ENCODE peak calls at places on chromosomes 2 and 18, in ten cellular contexts. Y is pancreas; S is HFFc6; R is substantia nigra; V is choroid plexus epithelial cell; H is stimulated activated effector memory CD8-positive, alpha-beta T cell treated with anti-CD3 and anti-CD28 coated beads, Interleukin-12 subunit alpha, Interleukin-12 subunit beta, amount 100 ng/mL, for 72 hours; E is activated CD4-positive, alpha-beta T cell treated with anti-CD3 and anti-CD28 coated beads for 24 hours; O is activated naive CD4-positive, alpha-beta T cell treated with anti-CD3 and anti-CD28 coated beads, Interleukin-2, amount 50 U/mL, for 72 hours; C is kidney glomerular epithelial cell; K is GM03348. N is an unnamed sample.

GRCh38 chr2:127859712-127860085 is 1.7 kb upstream of the POLR2D start:
- DNase-seq in Y (peak), S (no peak), R (no peak), V (peak), H (peak), E (peak), O (no peak), C (no peak), K (no peak), N (peak)

GRCh38 chr2:177984739-177985138 is 87.8 kb downstream of the PDE11A start:
- DNase-seq in Y (no peak), S (peak), R (no peak), V (peak), H (no peak), E (no peak), O (no peak), C (peak), K (no peak), N (no peak)

GRCh38 chr18:79480171-79480981 is 84.6 kb downstream of the NFATC1 start:
- DNase-seq in Y (peak), S (no peak), R (no peak), V (no peak), H (no peak), E (no peak), O (peak), C (no peak), K (no peak), N (no peak)

GRCh38 chr2:10375570-10376266 is 72.4 kb downstream of the ODC1 start:
- DNase-seq in Y (no peak), S (no peak), R (no peak), V (no peak), H (no peak), E (no peak), O (no peak), C (no peak), K (no peak), N (no peak)

GRCh38 chr2:55146266-55146665 is 85.8 kb downstream of the CLHC1 start:
- DNase-seq in Y (no peak), S (no peak), R (no peak), V (no peak), H (no peak), E (no peak), O (no peak), C (no peak), K (no peak), N (no peak)

GRCh38 chr2:96547751-96548161 is 11.2 kb downstream of the ARID5A start:
- DNase-seq in Y (no peak), S (peak), R (no peak), V (peak), H (no peak), E (no peak), O (no peak), C (no peak), K (no peak), N (no peak)

GRCh38 chr2:235803028-235803427 is 309.2 kb downstream of the AGAP1 start:
- DNase-seq in Y (no peak), S (no peak), R (no peak), V (peak), H (no peak), E (no peak), O (no peak), C (no peak), K (no peak), N (no peak)

GRCh38 chr2:129548880-129549279 is 430.6 kb upstream of the RAB6C start:
- DNase-seq in Y (no peak), S (no peak), R (no peak), V (no peak), H (no peak), E (no peak), O (no peak), C (no peak), K (no peak), N (no peak)

GRCh38 chr18:73719611-73720010 is 428.0 kb downstream of the FBXO15 start:
- DNase-seq in Y (no peak), S (no peak), R (no peak), V (no peak), H (no peak), E (no peak), O (no peak), C (peak), K (no peak), N (no peak)

GRCh38 chr2:207491954-207492353 is 37.8 kb upstream of the CREB1 start:
- DNase-seq in Y (no peak), S (no peak), R (no peak), V (no peak), H (no peak), E (no peak), O (no peak), C (no peak), K (no peak), N (no peak)

GRCh38 chr2:9140570-9141378 is 65.8 kb upstream of the ASAP2 start:
- DNase-seq in Y (no peak), S (peak), R (no peak), V (peak), H (no peak), E (no peak), O (no peak), C (no peak), K (peak), N (no peak)

GRCh38 chr2:240379089-240379636 is 56.3 kb upstream of the GPC1 start:
- DNase-seq in Y (peak), S (no peak), R (no peak), V (no peak), H (no peak), E (no peak), O (no peak), C (no peak), K (no peak), N (no peak)

GRCh38 chr2:231241755-231242507 is 43.5 kb downstream of the ARMC9 start:
- DNase-seq in Y (no peak), S (no peak), R (no peak), V (peak), H (no peak), E (no peak), O (no peak), C (no peak), K (peak), N (no peak)

GRCh38 chr2:70044290-70045040 is 42.8 kb upstream of the PCBP1 start:
- DNase-seq in Y (peak), S (no peak), R (no peak), V (no peak), H (no peak), E (no peak), O (no peak), C (no peak), K (no peak), N (no peak)

GRCh38 chr2:133264951-133265949 is 303.0 kb downstream of the NCKAP5 start:
- DNase-seq in Y (peak), S (no peak), R (peak), V (no peak), H (no peak), E (no peak), O (no peak), C (no peak), K (no peak), N (peak)

GRCh38 chr2:120854766-120855530 is 119.3 kb downstream of the GLI2 start:
- DNase-seq in Y (no peak), S (no peak), R (no peak), V (no peak), H (no peak), E (no peak), O (no peak), C (no peak), K (no peak), N (no peak)

GRCh38 chr18:48529796-48530195 is 9.0 kb upstream of the CTIF start:
- DNase-seq in Y (no peak), S (peak), R (no peak), V (peak), H (no peak), E (no peak), O (no peak), C (peak), K (peak), N (no peak)

GRCh38 chr18:23301971-23302370 is 151.1 kb upstream of the RIOK3 start:
- DNase-seq in Y (no peak), S (no peak), R (no peak), V (no peak), H (no peak), E (no peak), O (no peak), C (no peak), K (no peak), N (no peak)

GRCh38 chr18:75473316-75473715 is 45.8 kb upstream of the SMIM21 start:
- DNase-seq in Y (no peak), S (no peak), R (no peak), V (no peak), H (no peak), E (no peak), O (no peak), C (no peak), K (no peak), N (no peak)

GRCh38 chr2:72214429-72215143 is 66.9 kb upstream of the CYP26B1 start:
- DNase-seq in Y (no peak), S (peak), R (no peak), V (peak), H (no peak), E (no peak), O (no peak), C (peak), K (peak), N (no peak)

GRCh38 chr2:127049927-127050802 is 56.8 kb downstream of the BIN1 start:
- DNase-seq in Y (peak), S (no peak), R (no peak), V (peak), H (peak), E (peak), O (peak), C (peak), K (peak), N (peak)

GRCh38 chr2:68791914-68792313 is 57.3 kb downstream of the ARHGAP25 start:
- DNase-seq in Y (no peak), S (no peak), R (no peak), V (no peak), H (no peak), E (no peak), O (no peak), C (no peak), K (no peak), N (no peak)

GRCh38 chr2:67322361-67323001 is 74.7 kb upstream of the ETAA1 start:
- DNase-seq in Y (peak), S (peak), R (no peak), V (peak), H (no peak), E (no peak), O (no peak), C (peak), K (peak), N (no peak)

GRCh38 chr2:120833127-120833675 is 97.5 kb downstream of the GLI2 start:
- DNase-seq in Y (no peak), S (no peak), R (no peak), V (no peak), H (no peak), E (no peak), O (no peak), C (no peak), K (no peak), N (no peak)

GRCh38 chr2:18251486-18251885 is 309.0 kb downstream of the RDH14 start:
- DNase-seq in Y (no peak), S (no peak), R (no peak), V (no peak), H (no peak), E (no peak), O (no peak), C (no peak), K (no peak), N (no peak)

GRCh38 chr2:12715878-12716249 is 872 bp upstream of the TRIB2 start:
- DNase-seq in Y (peak), S (peak), R (peak), V (peak), H (peak), E (peak), O (peak), C (peak), K (peak), N (no peak)

GRCh38 chr18:45549296-45549695 is 66.0 kb upstream of the SLC14A2 start:
- DNase-seq in Y (no peak), S (no peak), R (no peak), V (no peak), H (no peak), E (no peak), O (no peak), C (no peak), K (no peak), N (no peak)

GRCh38 chr18:8607776-8608682 is 1.2 kb upstream of the RAB12 start:
- DNase-seq in Y (no peak), S (no peak), R (no peak), V (peak), H (no peak), E (no peak), O (no peak), C (peak), K (no peak), N (no peak)

N was measured in H1.